ENCODE peak calls at places on chromosomes 6 and 20, in ten cellular contexts. X is colonic mucosa; Q is H1; T is PC-9; J is left ventricle myocardium inferior; Y is CD4-positive, CD25-positive, alpha-beta regulatory T cell; W is ascending aorta; D is aorta; E is heart left ventricle; A is kidney. R is an unnamed sample.

GRCh38 chr6:16352258-16352635 is 113.9 kb downstream of the GMPR start:
- DNase-seq in X (no peak), Q (no peak), T (no peak), J (no peak), Y (no peak), W (peak; percentile 50), D (no peak), E (no peak), A (no peak), R (no peak)

GRCh38 chr6:87102296-87102695 is 7.4 kb upstream of the CGA start:
- DNase-seq in X (no peak), Q (no peak), T (no peak), J (no peak), Y (no peak), W (no peak), D (no peak), E (peak; percentile 22), A (no peak), R (no peak)

GRCh38 chr6:157410088-157410487 is 29.1 kb downstream of the ZDHHC14 start:
- DNase-seq in X (no peak), Q (no peak), T (no peak), J (no peak), Y (no peak), W (no peak), D (no peak), E (no peak), A (no peak), R (no peak)

GRCh38 chr6:168368063-168368835 is 48.7 kb upstream of the DACT2 start:
- DNase-seq in X (no peak), Q (no peak), T (no peak), J (no peak), Y (no peak), W (no peak), D (no peak), E (no peak), A (no peak), R (no peak)

GRCh38 chr6:3333263-3333662 is 74.5 kb downstream of the PSMG4 start:
- DNase-seq in X (no peak), Q (no peak), T (no peak), J (no peak), Y (no peak), W (no peak), D (no peak), E (no peak), A (no peak), R (no peak)

GRCh38 chr6:136952714-136953260 is 30.7 kb downstream of the SLC35D3 start:
- DNase-seq in X (no peak), Q (no peak), T (no peak), J (no peak), Y (no peak), W (no peak), D (no peak), E (no peak), A (no peak), R (no peak)

GRCh38 chr6:42702200-42702599 is 20.2 kb downstream of the PRPH2 start:
- DNase-seq in X (no peak), Q (no peak), T (no peak), J (no peak), Y (no peak), W (no peak), D (no peak), E (no peak), A (peak; percentile 12), R (no peak)

GRCh38 chr6:16146527-16146955 is 17.7 kb downstream of the MYLIP start:
- DNase-seq in X (no peak), Q (no peak), T (no peak), J (no peak), Y (no peak), W (no peak), D (peak; percentile 55), E (no peak), A (peak; percentile 63), R (no peak)

GRCh38 chr6:81759782-81760181 is 7.3 kb upstream of the TENT5A start:
- DNase-seq in X (no peak), Q (no peak), T (no peak), J (no peak), Y (no peak), W (no peak), D (no peak), E (no peak), A (no peak), R (no peak)

GRCh38 chr6:154996841-154997311 is 1.8 kb downstream of the TIAM2 start:
- DNase-seq in X (no peak), Q (no peak), T (peak; percentile 26), J (no peak), Y (no peak), W (no peak), D (no peak), E (no peak), A (no peak), R (no peak)

GRCh38 chr20:36261389-36262105 is 25.3 kb downstream of the AAR2 start:
- DNase-seq in X (no peak), Q (no peak), T (no peak), J (no peak), Y (no peak), W (no peak), D (no peak), E (no peak), A (no peak), R (no peak)

GRCh38 chr6:41045664-41046063 is 3.4 kb downstream of the TSPO2 start:
- DNase-seq in X (no peak), Q (no peak), T (no peak), J (no peak), Y (no peak), W (no peak), D (no peak), E (no peak), A (no peak), R (no peak)
- H3K4me1 ChIP-seq in X (no peaks in the 10 kb centered on the region), Q (no peaks in the 10 kb centered on the region), T (peaks cover 7% of the 10 kb centered on the region), J (peaks cover 29% of the 10 kb centered on the region), Y (no peaks in the 10 kb centered on the region), W (no peaks in the 10 kb centered on the region), D (no peaks in the 10 kb centered on the region), E (no peaks in the 10 kb centered on the region), A (peaks cover 14% of the 10 kb centered on the region), R (no peaks in the 10 kb centered on the region)

GRCh38 chr20:32978009-32978335 is 26.3 kb downstream of the SUN5 start:
- DNase-seq in X (no peak), Q (no peak), T (no peak), J (no peak), Y (no peak), W (no peak), D (no peak), E (no peak), A (peak; percentile 55), R (no peak)

GRCh38 chr20:32975698-32976674 is 28.2 kb downstream of the SUN5 start:
- DNase-seq in X (no peak), Q (peak; percentile 35), T (peak; percentile 25), J (peak; percentile 65), Y (no peak), W (peak; percentile 45), D (no peak), E (peak; percentile 51), A (peak; percentile 44), R (no peak)

GRCh38 chr20:32977281-32978008 is 26.8 kb downstream of the SUN5 start:
- DNase-seq in X (no peak), Q (no peak), T (no peak), J (no peak), Y (no peak), W (peak; percentile 38), D (no peak), E (peak; percentile 3), A (peak; percentile 45), R (no peak)

GRCh38 chr20:32979201-32979998 is 24.8 kb downstream of the SUN5 start:
- DNase-seq in X (no peak), Q (no peak), T (no peak), J (no peak), Y (no peak), W (no peak), D (no peak), E (no peak), A (no peak), R (no peak)

GRCh38 chr20:32976746-32977145 is 27.5 kb downstream of the SUN5 start:
- DNase-seq in X (no peak), Q (no peak), T (peak; percentile 17), J (no peak), Y (peak; percentile 51), W (peak; percentile 33), D (no peak), E (no peak), A (peak; percentile 21), R (no peak)
- H3K4me1 ChIP-seq in X (no peaks in the 10 kb centered on the region), Q (peaks cover 11% of the 10 kb centered on the region), T (no peaks in the 10 kb centered on the region), J (peaks cover 11% of the 10 kb centered on the region), Y (peaks cover 44% of the 10 kb centered on the region), W (no peaks in the 10 kb centered on the region), D (no peaks in the 10 kb centered on the region), E (peaks cover 15% of the 10 kb centered on the region), A (no peaks in the 10 kb centered on the region), R (no peaks in the 10 kb centered on the region)

GRCh38 chr20:31671324-31671723 is 33.6 kb downstream of the COX4I2 start:
- DNase-seq in X (no peak), Q (no peak), T (no peak), J (no peak), Y (no peak), W (no peak), D (no peak), E (no peak), A (no peak), R (no peak)

GRCh38 chr20:31675828-31676533 is 38.3 kb downstream of the COX4I2 start:
- DNase-seq in X (peak; percentile 40), Q (no peak), T (no peak), J (no peak), Y (peak; percentile 95), W (no peak), D (no peak), E (peak; percentile 48), A (no peak), R (no peak)

GRCh38 chr20:31674895-31675827 is 37.4 kb downstream of the COX4I2 start:
- DNase-seq in X (peak; percentile 60), Q (no peak), T (peak; percentile 53), J (peak; percentile 66), Y (peak; percentile 91), W (peak; percentile 92), D (peak; percentile 90), E (peak; percentile 78), A (peak; percentile 82), R (no peak)

GRCh38 chr20:31673943-31674463 is 36.3 kb downstream of the COX4I2 start:
- DNase-seq in X (no peak), Q (no peak), T (no peak), J (no peak), Y (peak; percentile 67), W (no peak), D (no peak), E (no peak), A (no peak), R (no peak)

GRCh38 chr20:31673435-31673834 is 35.7 kb downstream of the COX4I2 start:
- DNase-seq in X (no peak), Q (no peak), T (no peak), J (no peak), Y (no peak), W (no peak), D (no peak), E (no peak), A (no peak), R (no peak)
- H3K4me1 ChIP-seq in X (peaks cover 23% of the 10 kb centered on the region), Q (peaks cover 4% of the 10 kb centered on the region), T (peaks cover 11% of the 10 kb centered on the region), J (peaks cover 100% of the 10 kb centered on the region), Y (peaks cover 53% of the 10 kb centered on the region), W (peaks cover 58% of the 10 kb centered on the region), D (peaks cover 24% of the 10 kb centered on the region), E (peaks cover 100% of the 10 kb centered on the region), A (peaks cover 83% of the 10 kb centered on the region), R (peaks cover 92% of the 10 kb centered on the region)

DNA sequence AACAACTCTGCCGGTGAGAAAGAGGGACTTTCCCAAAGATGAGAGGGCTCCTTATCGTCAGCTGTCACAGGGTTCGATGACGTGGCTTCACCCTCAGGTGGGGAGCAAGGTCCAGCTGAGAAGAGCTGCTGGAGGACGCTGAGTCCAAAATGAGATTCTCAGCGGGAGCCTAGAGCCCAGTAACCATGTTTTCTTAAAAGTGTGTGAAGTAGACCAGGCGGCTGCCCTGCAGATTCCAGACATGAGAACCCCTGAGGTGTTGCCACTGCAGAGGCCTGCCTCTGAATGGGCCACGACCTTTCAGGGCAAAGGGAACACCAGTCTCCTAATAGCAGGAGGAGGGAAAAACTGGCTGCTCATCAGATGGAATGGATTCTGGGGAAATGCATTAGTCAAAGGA is 375.1 kb downstream of the BTBD9 start:
- DNase-seq in X (no peak), Q (no peak), T (no peak), J (no peak), Y (no peak), W (no peak), D (no peak), E (no peak), A (no peak), R (no peak)
- H3K4me1 ChIP-seq in X (no peaks in the 10 kb centered on the region), Q (peaks cover 17% of the 10 kb centered on the region), T (peaks cover 46% of the 10 kb centered on the region), J (peaks cover 43% of the 10 kb centered on the region), Y (no peaks in the 10 kb centered on the region), W (peaks cover 5% of the 10 kb centered on the region), D (peaks cover 11% of the 10 kb centered on the region), E (peaks cover 25% of the 10 kb centered on the region), A (peaks cover 4% of the 10 kb centered on the region), R (peaks cover 20% of the 10 kb centered on the region)